ENCODE peak calls at places on chromosomes 13 and 19, in six cellular contexts. F is PC-3, N is fibroblast of lung, I is mammary epithelial cell, X is MM.1S, Z is PC-9. B is an unnamed sample. For H3K9me3, the result is how much of the 10 kb centered on the place peaks cover.

GRCh38 chr19:10987621-10988297 is 26.9 kb downstream of the SMARCA4 start:
- DNase-seq in F (no peak), N (no peak), I (no peak), X (no peak), Z (no peak), B (no peak)

GRCh38 chr19:8206147-8207087 is 2.8 kb upstream of the CERS4 start:
- DNase-seq in F (no peak), N (no peak), I (no peak), X (no peak), Z (no peak), B (peak)

GRCh38 chr13:52195052-52195837 is 35.8 kb upstream of the NEK3 start:
- DNase-seq in F (peak), N (peak), I (peak), X (peak), Z (no peak), B (peak)

GRCh38 chr13:20017365-20017711 is 58.8 kb downstream of the ZMYM2 start:
- DNase-seq in F (no peak), N (no peak), I (no peak), X (no peak), Z (no peak), B (no peak)

GRCh38 chr19:50214699-50215543 is 11.5 kb downstream of the MYH14 start:
- DNase-seq in F (peak), N (no peak), I (no peak), X (no peak), Z (peak), B (peak)

GRCh38 chr13:66159526-66159925 is 1070.6 kb downstream of the PCDH9 start:
- DNase-seq in F (no peak), N (no peak), I (no peak), X (no peak), Z (no peak), B (no peak)

GRCh38 chr13:74288361-74288911 is 154.2 kb upstream of the KLF12 start:
- DNase-seq in F (no peak), N (no peak), I (peak), X (peak), Z (no peak), B (peak)

GRCh38 chr13:25860265-25860664 is 191.6 kb downstream of the SHISA2 start:
- DNase-seq in F (no peak), N (no peak), I (no peak), X (no peak), Z (no peak), B (no peak)

GRCh38 chr19:49490287-49491029 is 3.0 kb downstream of the RPL13A start:
- DNase-seq in F (no peak), N (no peak), I (no peak), X (no peak), Z (no peak), B (no peak)

GRCh38 chr13:31054632-31055031 is 107.1 kb downstream of the HSPH1 start:
- DNase-seq in F (no peak), N (no peak), I (no peak), X (no peak), Z (no peak), B (no peak)

GRCh38 chr19:38506723-38507550 is 73.4 kb downstream of the RYR1 start:
- DNase-seq in F (peak), N (peak), I (peak), X (peak), Z (peak), B (peak)

GRCh38 chr19:50352242-50352641 is 13.2 kb downstream of the NAPSA start:
- DNase-seq in F (no peak), N (no peak), I (no peak), X (no peak), Z (no peak), B (no peak)

GRCh38 chr19:14053500-14053899 is 8.4 kb downstream of the PALM3 start:
- DNase-seq in F (no peak), N (no peak), I (no peak), X (no peak), Z (no peak), B (no peak)

GRCh38 chr19:1189419-1189818 is 15.4 kb upstream of the SBNO2 start:
- DNase-seq in F (peak), N (peak), I (peak), X (peak), Z (peak), B (no peak)

GRCh38 chr19:6412111-6412999 is 12.3 kb downstream of the KHSRP start:
- DNase-seq in F (peak), N (no peak), I (no peak), X (peak), Z (no peak), B (peak)

GRCh38 chr19:10915511-10916091 is 12.8 kb downstream of the YIPF2 start:
- DNase-seq in F (peak), N (peak), I (peak), X (no peak), Z (peak), B (peak)

GRCh38 chr13:28286263-28286662 is 147.9 kb downstream of the PAN3 start:
- DNase-seq in F (no peak), N (no peak), I (no peak), X (peak), Z (no peak), B (no peak)

GRCh38 chr13:97781891-97782305 is 171.6 kb upstream of the IPO5 start:
- DNase-seq in F (no peak), N (peak), I (peak), X (no peak), Z (no peak), B (no peak)

GRCh38 chr13:93036380-93036779 is 190.2 kb upstream of the GPC6 start:
- DNase-seq in F (no peak), N (no peak), I (no peak), X (no peak), Z (no peak), B (no peak)

GRCh38 chr19:827710-828321 is at the start of gene AZU1:
- DNase-seq in F (no peak), N (no peak), I (no peak), X (no peak), Z (no peak), B (no peak)

GRCh38 chr19:1421958-1422305 is 14.5 kb downstream of the DAZAP1 start:
- DNase-seq in F (no peak), N (no peak), I (no peak), X (no peak), Z (no peak), B (no peak)

GRCh38 chr13:68046900-68047299 is 816.8 kb upstream of the PCDH9 start:
- DNase-seq in F (no peak), N (no peak), I (no peak), X (no peak), Z (no peak), B (no peak)

GRCh38 chr13:47499358-47500150 is 501.5 kb downstream of the SUCLA2 start:
- DNase-seq in F (peak), N (peak), I (peak), X (no peak), Z (peak), B (peak)

GRCh38 chr19:4453232-4454179 is 4.1 kb downstream of the UBXN6 start:
- DNase-seq in F (no peak), N (no peak), I (no peak), X (no peak), Z (no peak), B (no peak)

GRCh38 chr13:44364601-44365000 is 9.0 kb upstream of the SERP2 start:
- DNase-seq in F (peak), N (peak), I (peak), X (no peak), Z (peak), B (no peak)

GRCh38 chr13:25462301-25463125 is 90.7 kb downstream of the ATP8A2 start:
- DNase-seq in F (no peak), N (no peak), I (peak), X (no peak), Z (no peak), B (peak)

GRCh38 chr13:59424661-59425060 is 739.1 kb downstream of the DIAPH3 start:
- DNase-seq in F (peak), N (peak), I (no peak), X (no peak), Z (no peak), B (no peak)

GRCh38 chr13:60358453-60358852 is 38.6 kb upstream of the TDRD3 start:
- DNase-seq in F (no peak), N (no peak), I (no peak), X (no peak), Z (no peak), B (no peak)

GRCh38 chr19:5719274-5719960 is 529 bp downstream of the LONP1 start:
- DNase-seq in F (no peak), N (peak), I (peak), X (peak), Z (no peak), B (no peak)

GRCh38 chr19:39131255-39131755 is 5.7 kb downstream of the PAK4 start:
- DNase-seq in F (no peak), N (peak), I (no peak), X (no peak), Z (no peak), B (no peak)

GRCh38 chr19:15871570-15871969 is 26.3 kb downstream of the CYP4F2 start:
- DNase-seq in F (no peak), N (no peak), I (no peak), X (no peak), Z (no peak), B (no peak)

GRCh38 chr19:8004723-8005513 is 523 bp downstream of the ELAVL1 start:
- DNase-seq in F (peak), N (peak), I (no peak), X (peak), Z (no peak), B (peak)

GRCh38 chr19:55405638-55406037 is 1.9 kb downstream of the UBE2S start:
- DNase-seq in F (no peak), N (no peak), I (no peak), X (no peak), Z (no peak), B (no peak)

GRCh38 chr13:74132768-74133656 is 1.2 kb downstream of the KLF12 start:
- DNase-seq in F (no peak), N (peak), I (peak), X (no peak), Z (no peak), B (peak)

GRCh38 chr19:2327773-2328400 is 499 bp downstream of the LSM7 start:
- DNase-seq in F (peak), N (peak), I (peak), X (peak), Z (peak), B (peak)

GRCh38 chr19:51282335-51282734 is 29.1 kb upstream of the IGLON5 start:
- DNase-seq in F (no peak), N (no peak), I (no peak), X (no peak), Z (no peak), B (no peak)

GRCh38 chr13:42984691-42985090 is 7.3 kb downstream of the EPSTI1 start:
- DNase-seq in F (no peak), N (no peak), I (no peak), X (no peak), Z (no peak), B (no peak)

GRCh38 chr13:110274687-110275086 is 32.3 kb downstream of the COL4A1 start:
- DNase-seq in F (peak), N (no peak), I (no peak), X (no peak), Z (no peak), B (no peak)

GRCh38 chr19:47228168-47228936 is 2.6 kb downstream of the BBC3 start:
- DNase-seq in F (no peak), N (no peak), I (peak), X (peak), Z (peak), B (peak)

GRCh38 chr19:30799854-30800755 is 427.9 kb downstream of the ZNF536 start:
- DNase-seq in F (no peak), N (no peak), I (no peak), X (peak), Z (no peak), B (peak)
- TF ChIP-seq CTCF in F (peak), N (peak), I (peak), X (peak), Z (peak), B (peak)

GRCh38 chr13:36294061-36294460 is 3.6 kb downstream of the CCDC169 start:
- DNase-seq in F (no peak), N (no peak), I (no peak), X (no peak), Z (no peak), B (no peak)
- H3K9me3 ChIP-seq in F (under half), N (under half), I (under half), X (under half), Z (under half), B (under half)

DNA sequence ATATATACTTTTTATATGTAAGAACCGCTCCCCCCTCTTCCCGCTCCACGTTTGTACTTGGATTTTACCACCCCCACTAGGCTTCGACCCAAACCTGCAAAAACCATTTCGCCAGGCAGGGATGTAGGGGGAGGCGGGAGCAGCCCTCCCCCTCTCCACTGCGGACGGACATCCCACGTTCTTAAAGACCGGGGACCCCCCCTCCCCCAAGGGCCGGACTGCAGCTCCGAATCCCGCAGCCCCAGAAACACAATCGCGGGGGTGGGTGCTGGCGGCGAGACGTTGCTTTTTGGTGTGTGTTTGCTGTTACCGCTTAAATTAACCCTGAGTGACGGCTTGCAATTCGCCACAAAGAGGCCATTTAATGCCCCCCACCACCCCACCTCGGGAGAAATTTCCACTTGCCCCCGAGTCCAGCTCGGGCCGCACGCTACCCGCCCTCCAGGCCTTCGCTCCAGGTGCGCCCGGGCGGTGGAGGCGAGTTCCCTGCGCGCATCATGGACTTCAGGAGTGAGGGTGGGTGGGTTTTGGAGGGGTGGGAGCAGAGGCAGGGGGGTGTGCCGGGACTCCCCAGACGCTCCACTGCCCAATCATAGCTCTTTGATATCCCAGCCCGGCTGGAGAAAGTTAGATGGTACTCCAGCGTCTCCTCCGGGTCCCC is 15.8 kb downstream of the NFIX start:
- DNase-seq in F (no peak), N (no peak), I (no peak), X (no peak), Z (no peak), B (no peak)
- TF ChIP-seq EZH2 in F (no peak), N (no peak), I (no peak), X (no peak), Z (no peak), B (peak)

GRCh38 chr19:44740351-44740824 is 8.1 kb upstream of the BCL3 start:
- DNase-seq in F (no peak), N (no peak), I (no peak), X (no peak), Z (no peak), B (no peak)
- TF ChIP-seq CTCF in F (no peak), N (peak), I (no peak), X (no peak), Z (no peak), B (no peak)

GRCh38 chr19:34957830-34958751 is 5.9 kb downstream of the ZNF792 start:
- DNase-seq in F (no peak), N (no peak), I (no peak), X (no peak), Z (no peak), B (no peak)
- H3K9me3 ChIP-seq in F (under half), N (under half), I (half or more), X (under half), Z (under half), B (half or more)

DNA sequence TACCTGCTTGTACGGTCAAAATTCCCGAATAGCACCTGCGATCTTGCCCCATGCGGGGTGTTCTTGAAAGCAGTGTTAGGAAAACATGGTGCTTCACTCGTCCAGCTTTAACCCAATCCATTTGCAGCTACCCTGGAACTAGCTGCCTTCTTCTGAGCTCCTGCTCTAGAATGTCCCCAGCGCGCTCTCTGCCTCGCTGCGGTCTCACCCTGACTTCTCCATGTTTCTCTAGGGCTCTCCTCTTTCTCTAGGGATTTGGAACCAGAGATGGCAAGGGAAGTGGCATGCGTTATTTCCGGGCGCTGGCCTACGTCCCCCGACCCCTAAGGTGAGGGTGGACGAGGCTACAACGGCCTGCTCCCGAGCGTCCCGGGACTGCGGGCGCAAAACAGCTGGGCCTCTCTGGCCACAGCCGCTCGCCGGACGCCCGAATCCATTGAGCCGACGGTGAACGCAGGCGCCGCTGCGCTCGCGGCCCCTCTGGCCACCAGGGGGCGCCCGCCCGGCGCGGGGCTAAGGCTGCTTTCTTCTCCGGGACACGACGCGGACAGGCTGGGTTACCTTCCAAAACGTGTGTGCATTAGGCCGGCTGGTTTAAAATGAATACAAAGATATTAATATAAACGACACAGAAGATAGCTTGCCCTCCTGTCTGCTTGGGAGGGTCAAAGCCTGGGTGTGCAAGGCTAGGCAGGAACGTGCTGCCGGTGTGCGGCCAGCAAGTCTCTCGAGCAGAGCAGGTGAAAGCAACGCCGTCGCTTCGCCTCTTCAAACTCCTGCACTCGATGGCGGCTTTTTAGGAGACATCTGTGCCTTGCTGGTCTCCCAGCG is 1.8 kb upstream of the SPRY2 start:
- DNase-seq in F (peak), N (peak), I (peak), X (peak), Z (peak), B (peak)
- TF ChIP-seq EZH2 in F (no peak), N (no peak), I (no peak), X (no peak), Z (no peak), B (no peak)

DNA sequence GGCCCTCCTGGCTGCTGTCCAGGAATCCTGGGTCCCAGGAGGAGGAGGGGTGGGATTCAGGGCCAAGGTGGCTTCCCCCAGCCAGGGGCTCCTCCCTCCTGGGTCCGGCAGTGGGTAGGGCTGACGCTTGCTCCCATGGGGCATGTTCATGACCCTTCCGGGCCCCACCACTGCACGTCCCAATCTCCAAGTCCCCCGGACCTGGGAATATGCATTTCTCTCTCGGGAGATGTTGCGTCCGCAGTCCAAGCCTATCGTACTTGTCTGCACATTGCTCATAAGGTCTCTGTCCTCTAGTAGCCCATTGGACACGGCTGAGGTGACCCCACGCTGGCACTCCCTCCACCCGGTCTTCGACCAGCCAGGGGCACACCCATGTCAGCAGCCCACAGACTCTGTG is 192.3 kb downstream of the TEX29 start:
- DNase-seq in F (no peak), N (no peak), I (no peak), X (no peak), Z (no peak), B (no peak)
- TF ChIP-seq CTCF in F (no peak), N (no peak), I (no peak), X (no peak), Z (no peak), B (no peak)

B was measured in hepatocyte.